ENCODE peak calls at places on chromosomes 13 and 19, in eight cellular contexts. One of them, this sample, is unnamed.

GRCh38 chr13:62305758-62306157 is 890.1 kb upstream of the PCDH20 start:
- DNase-seq in body of pancreas: no peak
- DNase-seq in uterus: no peak
- DNase-seq in Peyer's patch: no peak
- DNase-seq in bronchial epithelial cell: no peak
- DNase-seq in ovary: no peak
- DNase-seq in tibial nerve: no peak
- DNase-seq in colonic mucosa: no peak
- DNase-seq in this sample: no peak

GRCh38 chr19:34794289-34794960 is 21.4 kb upstream of the ZNF599 start:
- DNase-seq in body of pancreas: no peak
- DNase-seq in uterus: no peak
- DNase-seq in Peyer's patch: no peak
- DNase-seq in bronchial epithelial cell: peak; percentile 11
- DNase-seq in ovary: no peak
- DNase-seq in tibial nerve: no peak
- DNase-seq in colonic mucosa: no peak
- DNase-seq in this sample: no peak

GRCh38 chr13:43805681-43806128 is 18.9 kb upstream of the ENOX1 start:
- DNase-seq in body of pancreas: no peak
- DNase-seq in uterus: no peak
- DNase-seq in Peyer's patch: no peak
- DNase-seq in bronchial epithelial cell: no peak
- DNase-seq in ovary: no peak
- DNase-seq in tibial nerve: no peak
- DNase-seq in colonic mucosa: no peak
- DNase-seq in this sample: no peak

GRCh38 chr13:111049791-111050538 is 65.1 kb upstream of the ARHGEF7 start:
- DNase-seq in body of pancreas: peak; percentile 31
- DNase-seq in uterus: no peak
- DNase-seq in Peyer's patch: no peak
- DNase-seq in bronchial epithelial cell: peak; percentile 14
- DNase-seq in ovary: peak; percentile 60
- DNase-seq in tibial nerve: peak; percentile 69
- DNase-seq in colonic mucosa: peak; percentile 34
- DNase-seq in this sample: peak; percentile 20

GRCh38 chr13:46728777-46729176 is 68.2 kb downstream of the ESD start:
- DNase-seq in body of pancreas: no peak
- DNase-seq in uterus: no peak
- DNase-seq in Peyer's patch: no peak
- DNase-seq in bronchial epithelial cell: peak; percentile 14
- DNase-seq in ovary: no peak
- DNase-seq in tibial nerve: no peak
- DNase-seq in colonic mucosa: no peak
- DNase-seq in this sample: no peak

GRCh38 chr13:45466359-45466758 is 1.6 kb downstream of the COG3 start:
- DNase-seq in body of pancreas: no peak
- DNase-seq in uterus: no peak
- DNase-seq in Peyer's patch: no peak
- DNase-seq in bronchial epithelial cell: no peak
- DNase-seq in ovary: no peak
- DNase-seq in tibial nerve: no peak
- DNase-seq in colonic mucosa: no peak
- DNase-seq in this sample: no peak

GRCh38 chr13:57557979-57558529 is 73.5 kb upstream of the PCDH17 start:
- DNase-seq in body of pancreas: no peak
- DNase-seq in uterus: no peak
- DNase-seq in Peyer's patch: no peak
- DNase-seq in bronchial epithelial cell: peak; percentile 25
- DNase-seq in ovary: no peak
- DNase-seq in tibial nerve: no peak
- DNase-seq in colonic mucosa: no peak
- DNase-seq in this sample: no peak

GRCh38 chr19:952680-953500 is 27.1 kb downstream of the ARID3A start:
- DNase-seq in body of pancreas: peak; percentile 64
- DNase-seq in uterus: no peak
- DNase-seq in Peyer's patch: peak; percentile 73
- DNase-seq in bronchial epithelial cell: peak; percentile 46
- DNase-seq in ovary: no peak
- DNase-seq in tibial nerve: no peak
- DNase-seq in colonic mucosa: peak; percentile 53
- DNase-seq in this sample: peak; percentile 44

GRCh38 chr13:23956106-23956505 is 58.8 kb upstream of the C1QTNF9B start:
- DNase-seq in body of pancreas: no peak
- DNase-seq in uterus: no peak
- DNase-seq in Peyer's patch: no peak
- DNase-seq in bronchial epithelial cell: peak; percentile 91
- DNase-seq in ovary: no peak
- DNase-seq in tibial nerve: no peak
- DNase-seq in colonic mucosa: peak; percentile 45
- DNase-seq in this sample: peak; percentile 57

GRCh38 chr19:55638864-55639359 is 1.9 kb upstream of the ZNF580 start:
- DNase-seq in body of pancreas: no peak
- DNase-seq in uterus: no peak
- DNase-seq in Peyer's patch: peak; percentile 50
- DNase-seq in bronchial epithelial cell: no peak
- DNase-seq in ovary: no peak
- DNase-seq in tibial nerve: no peak
- DNase-seq in colonic mucosa: no peak
- DNase-seq in this sample: peak; percentile 60
- TF ChIP-seq CTCF in body of pancreas: peak; percentile 14
- TF ChIP-seq CTCF in uterus: peak; percentile 33
- TF ChIP-seq CTCF in Peyer's patch: no peak
- TF ChIP-seq CTCF in bronchial epithelial cell: peak; percentile 50
- TF ChIP-seq CTCF in ovary: no peak
- TF ChIP-seq CTCF in tibial nerve: peak; percentile 29
- TF ChIP-seq CTCF in colonic mucosa: no peak
- TF ChIP-seq CTCF in this sample: peak; percentile 48

DNA sequence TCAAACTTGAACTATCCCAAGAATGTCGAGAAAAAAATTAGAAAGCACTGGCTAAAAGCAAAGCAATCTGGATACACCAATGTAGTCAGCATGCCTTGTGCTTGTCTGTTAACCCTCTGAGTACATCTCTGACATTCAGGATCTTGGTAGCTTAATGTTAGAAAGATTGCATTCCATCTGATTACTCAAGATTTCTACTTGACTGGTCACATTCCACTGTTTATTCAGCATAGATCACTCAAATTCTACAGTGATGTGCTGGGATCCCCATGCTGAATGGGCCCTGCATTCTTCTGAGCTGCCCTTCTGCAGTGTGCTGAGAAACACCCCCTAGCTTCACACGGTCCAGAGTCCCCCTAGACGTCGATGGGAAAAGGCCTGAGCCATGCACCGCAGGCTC is 295.4 kb upstream of the MAB21L1 start:
- DNase-seq in body of pancreas: no peak
- DNase-seq in uterus: no peak
- DNase-seq in Peyer's patch: no peak
- DNase-seq in bronchial epithelial cell: peak; percentile 90
- DNase-seq in ovary: no peak
- DNase-seq in tibial nerve: no peak
- DNase-seq in colonic mucosa: no peak
- DNase-seq in this sample: no peak
- TF ChIP-seq CTCF in body of pancreas: no peak
- TF ChIP-seq CTCF in uterus: no peak
- TF ChIP-seq CTCF in Peyer's patch: no peak
- TF ChIP-seq CTCF in bronchial epithelial cell: no peak
- TF ChIP-seq CTCF in ovary: no peak
- TF ChIP-seq CTCF in tibial nerve: no peak
- TF ChIP-seq CTCF in colonic mucosa: no peak
- TF ChIP-seq CTCF in this sample: no peak

DNA sequence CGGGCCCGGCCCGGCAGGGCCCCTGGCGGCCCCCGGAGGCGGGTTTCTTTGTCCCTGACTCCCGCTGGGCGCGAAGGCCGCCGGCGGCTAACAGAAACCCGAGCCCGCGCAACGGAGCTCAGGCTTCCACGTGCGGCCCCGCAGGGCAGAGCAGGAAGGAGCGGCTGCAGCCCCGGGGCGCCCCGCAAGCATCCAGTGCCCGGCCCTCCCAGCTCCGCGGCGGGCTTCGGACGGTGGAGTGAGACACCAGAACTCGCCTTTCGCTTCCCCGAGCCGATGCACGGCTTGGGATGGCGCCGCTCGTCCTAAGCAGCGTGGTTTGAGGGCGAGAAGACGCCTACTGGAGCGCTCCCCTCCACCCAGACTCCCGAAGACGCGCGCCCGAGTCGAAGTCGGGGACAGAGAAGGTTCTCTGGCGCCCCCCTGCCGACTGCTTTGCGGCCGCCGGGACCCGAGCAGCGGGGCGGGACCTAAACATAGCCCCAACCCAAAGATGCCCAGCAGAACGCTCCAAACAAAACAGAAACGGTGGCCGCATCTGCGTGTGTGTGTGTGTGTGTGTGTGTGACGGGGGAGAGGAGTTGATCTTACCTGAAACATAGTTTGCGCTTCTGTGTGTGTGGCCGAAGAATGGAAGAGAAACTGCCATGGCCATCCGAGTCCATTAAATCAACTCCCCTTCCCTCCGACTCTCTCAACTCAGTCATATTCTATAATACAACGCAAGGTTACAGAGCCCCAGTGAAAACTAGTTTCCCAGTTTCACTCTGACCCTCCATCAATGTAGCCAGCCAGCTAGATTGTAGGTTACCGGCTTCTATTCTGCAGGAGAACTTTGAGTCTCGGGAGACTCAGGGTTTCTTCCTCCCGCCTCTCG is 629 bp upstream of the FGF9 start:
- DNase-seq in body of pancreas: peak; percentile 46
- DNase-seq in uterus: peak; percentile 57
- DNase-seq in Peyer's patch: peak; percentile 77
- DNase-seq in bronchial epithelial cell: no peak
- DNase-seq in ovary: peak; percentile 55
- DNase-seq in tibial nerve: peak; percentile 49
- DNase-seq in colonic mucosa: peak; percentile 78
- DNase-seq in this sample: peak; percentile 52
- TF ChIP-seq CTCF in body of pancreas: no peak
- TF ChIP-seq CTCF in uterus: no peak
- TF ChIP-seq CTCF in Peyer's patch: no peak
- TF ChIP-seq CTCF in bronchial epithelial cell: peak; percentile 10
- TF ChIP-seq CTCF in ovary: no peak
- TF ChIP-seq CTCF in tibial nerve: no peak
- TF ChIP-seq CTCF in colonic mucosa: no peak
- TF ChIP-seq CTCF in this sample: no peak

DNA sequence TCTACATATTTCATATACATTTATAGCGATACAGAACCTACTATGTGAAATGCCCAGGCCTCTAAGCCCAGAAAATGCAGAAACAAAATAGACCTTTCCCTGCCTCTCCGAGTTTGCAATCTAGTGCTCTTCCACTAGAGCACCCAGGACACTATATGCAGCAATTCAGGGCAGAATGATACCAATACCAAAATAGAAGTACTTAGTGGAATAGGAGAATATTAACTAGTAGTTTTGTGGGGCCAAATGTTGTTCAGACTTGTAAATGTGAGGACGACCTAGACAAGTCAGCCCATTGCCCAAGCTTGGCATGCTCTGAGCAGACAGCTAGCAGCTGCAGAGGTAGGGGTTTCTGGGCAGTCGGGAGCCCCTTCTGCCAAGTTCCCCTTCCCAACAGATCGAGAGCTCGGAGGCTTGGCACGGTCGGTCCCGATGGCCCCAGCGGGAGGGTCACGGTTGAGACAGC is 35.8 kb upstream of the FLT1 start:
- DNase-seq in body of pancreas: no peak
- DNase-seq in uterus: no peak
- DNase-seq in Peyer's patch: no peak
- DNase-seq in bronchial epithelial cell: no peak
- DNase-seq in ovary: no peak
- DNase-seq in tibial nerve: no peak
- DNase-seq in colonic mucosa: no peak
- DNase-seq in this sample: no peak
- TF ChIP-seq CTCF in body of pancreas: no peak
- TF ChIP-seq CTCF in uterus: no peak
- TF ChIP-seq CTCF in Peyer's patch: no peak
- TF ChIP-seq CTCF in bronchial epithelial cell: no peak
- TF ChIP-seq CTCF in ovary: no peak
- TF ChIP-seq CTCF in tibial nerve: no peak
- TF ChIP-seq CTCF in colonic mucosa: no peak
- TF ChIP-seq CTCF in this sample: no peak

DNA sequence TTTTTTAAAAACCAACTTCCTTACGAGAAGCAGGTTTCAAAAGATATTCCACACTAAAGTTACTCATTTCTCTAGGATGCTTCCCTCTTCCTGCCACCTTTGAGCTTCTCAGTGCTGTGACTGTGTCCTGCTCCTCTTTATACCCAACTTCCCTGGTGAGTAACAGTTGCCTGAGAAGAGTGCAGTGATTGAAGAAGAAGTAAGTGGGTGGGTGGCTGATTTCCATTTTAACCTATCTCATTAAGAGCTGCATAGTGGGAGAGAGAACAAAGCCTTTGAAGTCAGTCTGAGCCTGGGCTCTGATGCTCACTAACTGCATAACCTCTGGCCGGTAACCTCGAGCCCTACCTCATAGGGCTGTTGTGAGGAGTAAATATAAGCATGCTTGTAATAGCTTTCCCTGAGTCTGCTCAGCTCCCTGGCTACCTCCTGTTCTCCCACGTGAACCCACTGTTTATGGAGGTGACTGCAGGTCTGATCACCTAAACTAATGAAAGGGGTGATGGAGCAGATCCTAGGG is 977.3 kb downstream of the UQCRFS1 start:
- DNase-seq in body of pancreas: no peak
- DNase-seq in uterus: no peak
- DNase-seq in Peyer's patch: no peak
- DNase-seq in bronchial epithelial cell: no peak
- DNase-seq in ovary: no peak
- DNase-seq in tibial nerve: no peak
- DNase-seq in colonic mucosa: no peak
- DNase-seq in this sample: no peak
- TF ChIP-seq CTCF in body of pancreas: no peak
- TF ChIP-seq CTCF in uterus: no peak
- TF ChIP-seq CTCF in Peyer's patch: no peak
- TF ChIP-seq CTCF in bronchial epithelial cell: no peak
- TF ChIP-seq CTCF in ovary: no peak
- TF ChIP-seq CTCF in tibial nerve: no peak
- TF ChIP-seq CTCF in colonic mucosa: no peak
- TF ChIP-seq CTCF in this sample: no peak

GRCh38 chr13:50909605-50910482 is at the start of gene RNASEH2B:
- DNase-seq in body of pancreas: peak; percentile 65
- DNase-seq in uterus: peak; percentile 69
- DNase-seq in Peyer's patch: peak; percentile 83
- DNase-seq in bronchial epithelial cell: peak; percentile 27
- DNase-seq in ovary: peak; percentile 79
- DNase-seq in tibial nerve: peak; percentile 41
- DNase-seq in colonic mucosa: peak; percentile 67
- DNase-seq in this sample: peak; percentile 73
- TF ChIP-seq CTCF in body of pancreas: no peak
- TF ChIP-seq CTCF in uterus: no peak
- TF ChIP-seq CTCF in Peyer's patch: no peak
- TF ChIP-seq CTCF in bronchial epithelial cell: no peak
- TF ChIP-seq CTCF in ovary: peak; percentile 13
- TF ChIP-seq CTCF in tibial nerve: no peak
- TF ChIP-seq CTCF in colonic mucosa: no peak
- TF ChIP-seq CTCF in this sample: no peak

GRCh38 chr19:43560687-43561086 is 14.6 kb downstream of the XRCC1 start:
- DNase-seq in body of pancreas: no peak
- DNase-seq in uterus: no peak
- DNase-seq in Peyer's patch: no peak
- DNase-seq in bronchial epithelial cell: no peak
- DNase-seq in ovary: no peak
- DNase-seq in tibial nerve: no peak
- DNase-seq in colonic mucosa: no peak
- DNase-seq in this sample: peak; percentile 11
- TF ChIP-seq CTCF in body of pancreas: no peak
- TF ChIP-seq CTCF in uterus: no peak
- TF ChIP-seq CTCF in Peyer's patch: no peak
- TF ChIP-seq CTCF in bronchial epithelial cell: peak; percentile 3
- TF ChIP-seq CTCF in ovary: no peak
- TF ChIP-seq CTCF in tibial nerve: no peak
- TF ChIP-seq CTCF in colonic mucosa: no peak
- TF ChIP-seq CTCF in this sample: no peak